ENCODE peak calls at places on chromosome 1, in six cellular contexts. S, G, I, A, B and M are unnamed samples.

GRCh38 chr1:155324717-155325595 is 4.3 kb downstream of the RUSC1 start:
- DNase-seq in B (peak), S (no peak), A (no peak), I (peak), G (peak), M (peak)

GRCh38 chr1:19643113-19643512 is 998 bp upstream of the NBL1 start:
- DNase-seq in B (no peak), S (no peak), G (no peak), A (no peak), I (peak), M (no peak)

GRCh38 chr1:230972855-230973271 is 5.8 kb downstream of the TTC13 start:
- DNase-seq in B (no peak), G (no peak), I (peak), S (peak), A (peak), M (no peak)

GRCh38 chr1:53732912-53733317 is 6.0 kb downstream of the GLIS1 start:
- DNase-seq in B (no peak), A (no peak), I (no peak), G (no peak), S (no peak), M (no peak)

GRCh38 chr1:214581785-214582184 is 21.2 kb upstream of the CENPF start:
- DNase-seq in B (no peak), S (no peak), I (no peak), A (no peak), G (no peak), M (no peak)

GRCh38 chr1:158248122-158248521 is 6.1 kb upstream of the CD1A start:
- DNase-seq in B (no peak), G (no peak), I (peak), S (no peak), A (peak), M (peak)

GRCh38 chr1:50968021-50968883 is 1.8 kb upstream of the CDKN2C start:
- DNase-seq in I (peak), A (peak), S (peak), G (peak), B (peak), M (peak)

GRCh38 chr1:179194068-179194537 is 35.4 kb downstream of the ABL2 start:
- DNase-seq in I (no peak), A (no peak), S (no peak), G (no peak), B (no peak), M (no peak)

GRCh38 chr1:115655307-115655664 is 13.5 kb downstream of the VANGL1 start:
- DNase-seq in S (no peak), A (no peak), B (no peak), G (no peak), I (no peak), M (no peak)

GRCh38 chr1:46522184-46522968 is 29.1 kb downstream of the KNCN start:
- DNase-seq in I (peak), B (no peak), S (no peak), G (no peak), A (no peak), M (peak)